ENCODE peak calls at places on chromosomes 4 and X, in six cellular contexts. One of them, this sample, is unnamed.

GRCh38 chr4:5045099-5045498 is 6.2 kb upstream of the STK32B start:
- DNase-seq in natural killer cell: no peak
- DNase-seq in ovary: no peak
- DNase-seq in lower leg skin: peak
- DNase-seq in tibial artery: peak
- DNase-seq in pancreas: no peak
- DNase-seq in this sample: no peak

GRCh38 chr4:124890522-124890921 is 178.0 kb upstream of the ANKRD50 start:
- DNase-seq in natural killer cell: no peak
- DNase-seq in ovary: no peak
- DNase-seq in lower leg skin: no peak
- DNase-seq in tibial artery: no peak
- DNase-seq in pancreas: no peak
- DNase-seq in this sample: no peak

GRCh38 chrX:40107291-40108083 is 9.7 kb upstream of the BCOR start:
- DNase-seq in natural killer cell: no peak
- DNase-seq in ovary: peak
- DNase-seq in lower leg skin: no peak
- DNase-seq in tibial artery: peak
- DNase-seq in pancreas: peak
- DNase-seq in this sample: no peak

GRCh38 chr4:35138449-35138848 is 1105.9 kb downstream of the ARAP2 start:
- DNase-seq in natural killer cell: no peak
- DNase-seq in ovary: no peak
- DNase-seq in lower leg skin: no peak
- DNase-seq in tibial artery: no peak
- DNase-seq in pancreas: no peak
- DNase-seq in this sample: no peak

GRCh38 chrX:24190500-24191156 is 41.1 kb downstream of the ZFX start:
- DNase-seq in natural killer cell: no peak
- DNase-seq in ovary: no peak
- DNase-seq in lower leg skin: no peak
- DNase-seq in tibial artery: no peak
- DNase-seq in pancreas: no peak
- DNase-seq in this sample: no peak

GRCh38 chr4:144734522-144734921 is 88.6 kb downstream of the HHIP start:
- DNase-seq in natural killer cell: no peak
- DNase-seq in ovary: no peak
- DNase-seq in lower leg skin: no peak
- DNase-seq in tibial artery: no peak
- DNase-seq in pancreas: no peak
- DNase-seq in this sample: no peak

GRCh38 chrX:142499992-142500391 is 294.9 kb upstream of the MAGEC2 start:
- DNase-seq in natural killer cell: no peak
- DNase-seq in ovary: no peak
- DNase-seq in lower leg skin: no peak
- DNase-seq in tibial artery: no peak
- DNase-seq in pancreas: no peak
- DNase-seq in this sample: no peak

GRCh38 chr4:133812954-133813353 is 388.6 kb downstream of the PABPC4L start:
- DNase-seq in natural killer cell: no peak
- DNase-seq in ovary: no peak
- DNase-seq in lower leg skin: no peak
- DNase-seq in tibial artery: no peak
- DNase-seq in pancreas: no peak
- DNase-seq in this sample: no peak

GRCh38 chr4:81442479-81443085 is 29.1 kb downstream of the RASGEF1B start:
- DNase-seq in natural killer cell: no peak
- DNase-seq in ovary: no peak
- DNase-seq in lower leg skin: no peak
- DNase-seq in tibial artery: no peak
- DNase-seq in pancreas: no peak
- DNase-seq in this sample: no peak

GRCh38 chr4:141802324-141802723 is 165.9 kb downstream of the IL15 start:
- DNase-seq in natural killer cell: no peak
- DNase-seq in ovary: no peak
- DNase-seq in lower leg skin: no peak
- DNase-seq in tibial artery: no peak
- DNase-seq in pancreas: no peak
- DNase-seq in this sample: no peak

GRCh38 chr4:177554966-177555574 is 112.8 kb upstream of the AGA start:
- DNase-seq in natural killer cell: no peak
- DNase-seq in ovary: no peak
- DNase-seq in lower leg skin: no peak
- DNase-seq in tibial artery: no peak
- DNase-seq in pancreas: no peak
- DNase-seq in this sample: no peak

GRCh38 chrX:19670321-19670750 is 155.0 kb upstream of the MAP3K15 start:
- DNase-seq in natural killer cell: no peak
- DNase-seq in ovary: no peak
- DNase-seq in lower leg skin: peak
- DNase-seq in tibial artery: no peak
- DNase-seq in pancreas: no peak
- DNase-seq in this sample: no peak

GRCh38 chrX:113947548-113947947 is 636.3 kb upstream of the HTR2C start:
- DNase-seq in natural killer cell: no peak
- DNase-seq in ovary: no peak
- DNase-seq in lower leg skin: no peak
- DNase-seq in tibial artery: no peak
- DNase-seq in pancreas: no peak
- DNase-seq in this sample: no peak

GRCh38 chr4:102825261-102826071 is 1.9 kb downstream of the UBE2D3 start:
- DNase-seq in natural killer cell: no peak
- DNase-seq in ovary: no peak
- DNase-seq in lower leg skin: peak
- DNase-seq in tibial artery: no peak
- DNase-seq in pancreas: no peak
- DNase-seq in this sample: no peak

GRCh38 chrX:150036181-150036580 is 97.9 kb upstream of the EOLA2 start:
- DNase-seq in natural killer cell: no peak
- DNase-seq in ovary: no peak
- DNase-seq in lower leg skin: no peak
- DNase-seq in tibial artery: no peak
- DNase-seq in pancreas: no peak
- DNase-seq in this sample: no peak

GRCh38 chr4:18020671-18021469 is 685 bp downstream of the LCORL start:
- DNase-seq in natural killer cell: peak
- DNase-seq in ovary: peak
- DNase-seq in lower leg skin: peak
- DNase-seq in tibial artery: peak
- DNase-seq in pancreas: peak
- DNase-seq in this sample: no peak

GRCh38 chrX:134661295-134661694 is 3.0 kb upstream of the PLAC1 start:
- DNase-seq in natural killer cell: no peak
- DNase-seq in ovary: no peak
- DNase-seq in lower leg skin: no peak
- DNase-seq in tibial artery: no peak
- DNase-seq in pancreas: no peak
- DNase-seq in this sample: no peak

GRCh38 chrX:40719218-40719617 is 16.1 kb downstream of the MED14 start:
- DNase-seq in natural killer cell: no peak
- DNase-seq in ovary: no peak
- DNase-seq in lower leg skin: no peak
- DNase-seq in tibial artery: no peak
- DNase-seq in pancreas: no peak
- DNase-seq in this sample: no peak

GRCh38 chr4:169283114-169283509 is 12.4 kb upstream of the SH3RF1 start:
- DNase-seq in natural killer cell: no peak
- DNase-seq in ovary: no peak
- DNase-seq in lower leg skin: no peak
- DNase-seq in tibial artery: no peak
- DNase-seq in pancreas: no peak
- DNase-seq in this sample: no peak

GRCh38 chrX:12950851-12951589 is 23.9 kb upstream of the TMSB4X start:
- DNase-seq in natural killer cell: peak
- DNase-seq in ovary: no peak
- DNase-seq in lower leg skin: no peak
- DNase-seq in tibial artery: no peak
- DNase-seq in pancreas: no peak
- DNase-seq in this sample: no peak

GRCh38 chrX:110021180-110022022 is 18.5 kb downstream of the TMEM164 start:
- DNase-seq in natural killer cell: no peak
- DNase-seq in ovary: no peak
- DNase-seq in lower leg skin: no peak
- DNase-seq in tibial artery: peak
- DNase-seq in pancreas: no peak
- DNase-seq in this sample: no peak

GRCh38 chrX:39936886-39937770 is 160.6 kb downstream of the BCOR start:
- DNase-seq in natural killer cell: no peak
- DNase-seq in ovary: no peak
- DNase-seq in lower leg skin: no peak
- DNase-seq in tibial artery: no peak
- DNase-seq in pancreas: no peak
- DNase-seq in this sample: no peak

GRCh38 chrX:20362268-20363002 is 95.7 kb upstream of the RPS6KA3 start:
- DNase-seq in natural killer cell: no peak
- DNase-seq in ovary: no peak
- DNase-seq in lower leg skin: no peak
- DNase-seq in tibial artery: no peak
- DNase-seq in pancreas: no peak
- DNase-seq in this sample: no peak

GRCh38 chr4:144594471-144594986 is 51.4 kb upstream of the HHIP start:
- DNase-seq in natural killer cell: no peak
- DNase-seq in ovary: no peak
- DNase-seq in lower leg skin: no peak
- DNase-seq in tibial artery: no peak
- DNase-seq in pancreas: no peak
- DNase-seq in this sample: no peak

GRCh38 chr4:25970241-25970675 is 56.2 kb downstream of the SMIM20 start:
- DNase-seq in natural killer cell: no peak
- DNase-seq in ovary: no peak
- DNase-seq in lower leg skin: no peak
- DNase-seq in tibial artery: peak
- DNase-seq in pancreas: no peak
- DNase-seq in this sample: no peak

GRCh38 chr4:37656649-37657048 is 29.5 kb downstream of the RELL1 start:
- DNase-seq in natural killer cell: no peak
- DNase-seq in ovary: no peak
- DNase-seq in lower leg skin: no peak
- DNase-seq in tibial artery: no peak
- DNase-seq in pancreas: no peak
- DNase-seq in this sample: no peak

GRCh38 chr4:41360911-41361830 is 104.4 kb downstream of the UCHL1 start:
- DNase-seq in natural killer cell: no peak
- DNase-seq in ovary: peak
- DNase-seq in lower leg skin: peak
- DNase-seq in tibial artery: peak
- DNase-seq in pancreas: peak
- DNase-seq in this sample: no peak

GRCh38 chr4:121072080-121072835 is at the start of gene NDNF:
- DNase-seq in natural killer cell: no peak
- DNase-seq in ovary: peak
- DNase-seq in lower leg skin: no peak
- DNase-seq in tibial artery: peak
- DNase-seq in pancreas: peak
- DNase-seq in this sample: no peak

GRCh38 chr4:108037884-108038283 is 48.2 kb downstream of the HADH start:
- DNase-seq in natural killer cell: no peak
- DNase-seq in ovary: no peak
- DNase-seq in lower leg skin: no peak
- DNase-seq in tibial artery: no peak
- DNase-seq in pancreas: no peak
- DNase-seq in this sample: no peak

GRCh38 chrX:107448625-107449468 is 605 bp upstream of the FRMPD3 start:
- DNase-seq in natural killer cell: no peak
- DNase-seq in ovary: peak
- DNase-seq in lower leg skin: no peak
- DNase-seq in tibial artery: no peak
- DNase-seq in pancreas: peak
- DNase-seq in this sample: no peak

GRCh38 chr4:1895489-1895888 is 24.3 kb downstream of the NSD2 start:
- DNase-seq in natural killer cell: no peak
- DNase-seq in ovary: no peak
- DNase-seq in lower leg skin: no peak
- DNase-seq in tibial artery: no peak
- DNase-seq in pancreas: no peak
- DNase-seq in this sample: no peak

GRCh38 chr4:64271601-64272081 is 137.6 kb downstream of the TECRL start:
- DNase-seq in natural killer cell: no peak
- DNase-seq in ovary: no peak
- DNase-seq in lower leg skin: no peak
- DNase-seq in tibial artery: no peak
- DNase-seq in pancreas: peak
- DNase-seq in this sample: no peak

GRCh38 chr4:64272432-64272831 is 136.8 kb downstream of the TECRL start:
- DNase-seq in natural killer cell: no peak
- DNase-seq in ovary: no peak
- DNase-seq in lower leg skin: no peak
- DNase-seq in tibial artery: no peak
- DNase-seq in pancreas: peak
- DNase-seq in this sample: no peak
- TF ChIP-seq CTCF in natural killer cell: no peak
- TF ChIP-seq CTCF in ovary: no peak
- TF ChIP-seq CTCF in lower leg skin: no peak
- TF ChIP-seq CTCF in tibial artery: no peak
- TF ChIP-seq CTCF in pancreas: no peak
- TF ChIP-seq CTCF in this sample: no peak

DNA sequence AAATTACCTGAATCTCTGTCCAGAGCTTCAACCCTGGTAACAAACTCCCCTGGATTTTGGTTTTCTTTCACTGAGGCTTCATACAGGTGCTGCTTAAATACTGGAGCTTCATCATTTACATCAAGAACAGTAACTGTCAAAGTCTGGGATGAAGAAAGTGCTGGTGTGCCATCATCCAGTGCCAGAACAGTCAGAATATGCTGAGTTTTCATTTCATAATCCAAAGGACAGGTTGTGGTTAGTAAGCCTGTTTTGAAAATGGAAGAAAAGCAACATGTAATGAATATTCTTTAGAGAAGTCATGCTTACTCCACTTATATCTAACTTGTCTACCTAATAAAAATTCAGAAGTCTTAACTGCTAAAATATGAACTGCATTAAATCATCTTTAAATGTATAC is 175.9 kb downstream of the DCHS2 start:
- DNase-seq in natural killer cell: no peak
- DNase-seq in ovary: no peak
- DNase-seq in lower leg skin: no peak
- DNase-seq in tibial artery: no peak
- DNase-seq in pancreas: no peak
- DNase-seq in this sample: no peak
- TF ChIP-seq CTCF in natural killer cell: no peak
- TF ChIP-seq CTCF in ovary: no peak
- TF ChIP-seq CTCF in lower leg skin: no peak
- TF ChIP-seq CTCF in tibial artery: no peak
- TF ChIP-seq CTCF in pancreas: no peak
- TF ChIP-seq CTCF in this sample: no peak

GRCh38 chr4:184575306-184575705 is 73.9 kb downstream of the CASP3 start:
- DNase-seq in natural killer cell: no peak
- DNase-seq in ovary: no peak
- DNase-seq in lower leg skin: no peak
- DNase-seq in tibial artery: no peak
- DNase-seq in pancreas: no peak
- DNase-seq in this sample: no peak
- TF ChIP-seq CTCF in natural killer cell: no peak
- TF ChIP-seq CTCF in ovary: no peak
- TF ChIP-seq CTCF in lower leg skin: no peak
- TF ChIP-seq CTCF in tibial artery: no peak
- TF ChIP-seq CTCF in pancreas: no peak
- TF ChIP-seq CTCF in this sample: no peak

GRCh38 chrX:116657071-116657470 is 194.3 kb upstream of the CT83 start:
- DNase-seq in natural killer cell: no peak
- DNase-seq in ovary: no peak
- DNase-seq in lower leg skin: no peak
- DNase-seq in tibial artery: no peak
- DNase-seq in pancreas: no peak
- DNase-seq in this sample: no peak
- TF ChIP-seq CTCF in natural killer cell: no peak
- TF ChIP-seq CTCF in ovary: no peak
- TF ChIP-seq CTCF in lower leg skin: no peak
- TF ChIP-seq CTCF in tibial artery: no peak
- TF ChIP-seq CTCF in pancreas: no peak
- TF ChIP-seq CTCF in this sample: no peak

GRCh38 chr4:314296-314903 is 9.1 kb upstream of the ZNF732 start:
- DNase-seq in natural killer cell: no peak
- DNase-seq in ovary: no peak
- DNase-seq in lower leg skin: no peak
- DNase-seq in tibial artery: no peak
- DNase-seq in pancreas: no peak
- DNase-seq in this sample: no peak
- TF ChIP-seq CTCF in natural killer cell: no peak
- TF ChIP-seq CTCF in ovary: no peak
- TF ChIP-seq CTCF in lower leg skin: no peak
- TF ChIP-seq CTCF in tibial artery: no peak
- TF ChIP-seq CTCF in pancreas: no peak
- TF ChIP-seq CTCF in this sample: no peak

This sample was measured in osteocyte.